ENCODE peak calls at places on chromosomes 1 and 21, in eight cellular contexts. P is astrocyte, B is ovary, Z is left lung, D is psoas muscle, T is A549, R is IMR-90, H is K562. A is an unnamed sample.

GRCh38 chr1:226128487-226129075 is 58.0 kb downstream of the ACBD3 start:
- DNase-seq in T (peak; percentile 36), B (no peak), Z (no peak), R (peak; percentile 51), H (no peak), D (no peak), P (peak; percentile 56), A (no peak)

GRCh38 chr1:61182049-61182448 is 99.7 kb downstream of the NFIA start:
- DNase-seq in D (no peak), T (peak; percentile 38), R (peak; percentile 65), P (peak; percentile 27), B (no peak), H (no peak), Z (no peak), A (no peak)

GRCh38 chr21:25283720-25284119 is 323.6 kb downstream of the MRPL39 start:
- DNase-seq in H (no peak), R (peak; percentile 56), B (no peak), T (peak; percentile 1), D (no peak), Z (no peak), P (peak; percentile 8), A (no peak)

GRCh38 chr1:227938911-227939790 is 8.6 kb downstream of the WNT9A start:
- DNase-seq in B (no peak), H (no peak), T (no peak), Z (peak; percentile 78), D (peak; percentile 39), R (no peak), P (no peak), A (peak; percentile 29)

GRCh38 chr1:170214117-170214979 is 68.6 kb downstream of the NTMT2 start:
- DNase-seq in H (no peak), B (no peak), P (peak; percentile 74), T (no peak), R (peak; percentile 28), D (no peak), Z (peak; percentile 24), A (no peak)

GRCh38 chr1:59815892-59816291 is 1.1 kb downstream of the HOOK1 start:
- DNase-seq in P (no peak), B (no peak), Z (no peak), D (no peak), T (no peak), H (no peak), R (no peak), A (no peak)

GRCh38 chr1:209080170-209080781 is 503.2 kb upstream of the CAMK1G start:
- DNase-seq in B (no peak), Z (no peak), R (no peak), H (no peak), P (peak; percentile 54), T (peak; percentile 59), D (no peak), A (no peak)

GRCh38 chr1:205247130-205247921 is 19.6 kb downstream of the TMCC2 start:
- DNase-seq in R (peak; percentile 61), D (peak; percentile 85), T (no peak), H (peak; percentile 46), P (no peak), Z (no peak), B (peak; percentile 69), A (peak; percentile 85)

GRCh38 chr1:24898909-24899439 is 31.1 kb downstream of the RUNX3 start:
- DNase-seq in B (no peak), T (no peak), P (no peak), R (no peak), H (no peak), Z (peak; percentile 20), D (no peak), A (no peak)

DNA sequence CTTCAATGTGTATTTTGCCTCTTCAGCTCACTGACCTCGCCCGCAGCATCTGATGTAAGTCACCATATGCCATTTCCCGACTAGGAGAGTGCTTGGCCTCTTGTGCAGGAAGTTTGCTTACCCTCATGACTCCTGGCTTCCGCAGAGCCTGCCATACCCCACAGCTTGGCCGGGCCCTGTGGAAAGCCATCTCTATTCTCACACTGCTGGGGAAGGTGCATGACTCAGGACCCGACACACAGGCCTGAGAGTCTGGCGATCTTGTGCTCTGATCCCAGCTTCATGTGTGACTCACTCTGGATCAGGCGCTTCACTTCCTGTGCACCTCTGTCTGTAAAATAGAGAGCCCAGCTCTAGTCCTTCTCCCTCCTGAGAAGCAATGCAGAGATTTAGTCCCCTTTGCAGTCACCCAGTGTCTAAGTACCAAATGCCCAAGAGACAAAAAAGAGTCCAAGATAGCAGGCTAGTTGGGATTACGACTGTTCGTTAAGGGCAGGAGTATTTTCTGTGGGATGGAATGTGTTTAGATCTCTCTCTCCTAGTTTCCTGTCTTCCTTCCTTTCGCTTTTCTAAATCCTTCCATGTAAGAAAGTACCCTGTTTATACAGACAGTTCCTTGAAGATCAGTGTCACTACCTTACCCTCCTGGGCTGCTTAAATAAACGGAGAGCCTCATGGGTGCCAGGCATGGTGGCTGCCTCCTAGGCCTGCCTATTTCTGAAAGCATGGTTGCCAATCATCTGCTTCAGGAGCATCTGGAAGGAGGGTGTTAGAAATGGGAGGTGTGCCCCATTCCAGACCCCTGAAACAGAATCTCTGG is 62.8 kb upstream of the KIF26B start:
- DNase-seq in H (peak; percentile 77), T (peak; percentile 82), D (no peak), B (peak; percentile 15), Z (no peak), R (peak; percentile 99), P (peak; percentile 98), A (no peak)
- H3K27ac ChIP-seq in H (peak overlapping the region; percentile 37), T (peak overlapping the region; percentile 59), D (no peak overlapping the region), B (no peak overlapping the region), Z (peak overlapping the region; percentile 58), R (peak overlapping the region; percentile 75), P (peak overlapping the region; percentile 77), A (no peak overlapping the region)

DNA sequence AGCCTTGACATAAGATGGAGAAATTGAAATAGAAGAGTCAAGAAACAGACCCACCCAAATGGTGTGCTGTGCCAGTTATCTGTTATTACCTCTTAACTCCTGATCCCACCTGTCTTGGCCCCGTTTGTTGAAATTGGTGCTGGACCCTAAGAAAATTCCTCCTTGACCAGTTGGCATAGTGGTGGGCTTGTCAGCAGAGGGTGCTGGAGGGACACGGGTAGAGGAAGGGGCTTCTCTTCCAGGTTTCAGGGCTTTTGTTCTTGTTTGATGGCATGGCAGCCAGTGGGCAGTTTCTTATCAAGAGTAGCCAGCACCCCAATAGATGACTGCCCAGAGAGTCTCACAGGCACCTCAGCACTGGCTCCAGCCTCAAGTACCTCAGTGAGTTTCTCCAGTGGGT is 51.6 kb downstream of the PCBP3 start:
- DNase-seq in H (no peak), D (no peak), P (no peak), R (no peak), T (no peak), Z (no peak), B (no peak), A (no peak)
- TF ChIP-seq CTCF in H (peak; percentile 20), D (no peak), P (no peak), R (no peak), T (no peak), Z (no peak), B (no peak), A (no peak)

GRCh38 chr1:22283596-22283995 is 140.7 kb upstream of the WNT4 start:
- DNase-seq in B (no peak), T (no peak), D (no peak), H (no peak), R (no peak), Z (no peak), P (no peak), A (no peak)
- H3K4me3 ChIP-seq in B (no peak overlapping the region), T (no peak overlapping the region), D (no peak overlapping the region), H (no peak overlapping the region), R (no peak overlapping the region), Z (no peak overlapping the region), P (no peak overlapping the region), A (no peak overlapping the region)

DNA sequence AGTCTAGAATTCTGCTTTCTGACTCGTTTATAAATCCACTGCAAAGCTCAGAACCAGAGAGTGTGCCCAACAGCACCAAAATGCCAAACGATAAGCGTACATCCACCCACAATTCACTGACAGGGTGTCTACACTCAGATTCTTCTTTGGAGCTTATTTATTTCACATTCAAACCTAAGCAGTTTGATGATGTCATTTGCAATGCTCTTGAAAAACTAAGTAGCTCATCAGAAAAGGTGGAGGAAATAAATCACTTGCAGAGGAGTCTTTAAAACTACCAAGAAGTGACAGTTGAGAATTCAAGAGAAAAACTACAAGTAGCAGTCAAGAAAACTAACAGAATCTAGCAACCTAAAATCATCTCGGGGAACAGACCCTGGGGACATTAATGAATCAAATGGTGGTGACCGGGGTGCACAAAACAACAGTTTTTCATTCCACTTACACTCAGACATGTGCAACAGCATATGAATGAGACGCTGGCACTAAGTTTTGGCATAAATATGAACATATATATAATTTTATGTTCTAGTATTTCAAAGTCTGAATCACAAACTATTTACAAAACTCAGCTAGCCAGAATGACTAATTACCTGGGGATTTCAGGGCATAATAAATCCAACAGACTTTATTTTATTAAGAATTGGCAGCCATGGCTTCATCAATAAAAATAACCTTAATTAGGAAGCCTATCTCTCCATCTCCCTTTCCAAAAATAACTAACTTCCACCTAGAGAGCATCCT is 119.4 kb downstream of the SIPA1L2 start:
- DNase-seq in D (no peak), B (no peak), T (no peak), R (no peak), Z (no peak), H (no peak), P (no peak), A (no peak)
- H3K27ac ChIP-seq in D (peak overlapping the region; percentile 27), B (no peak overlapping the region), T (peak overlapping the region; percentile 23), R (no peak overlapping the region), Z (no peak overlapping the region), H (no peak overlapping the region), P (no peak overlapping the region), A (no peak overlapping the region)

DNA sequence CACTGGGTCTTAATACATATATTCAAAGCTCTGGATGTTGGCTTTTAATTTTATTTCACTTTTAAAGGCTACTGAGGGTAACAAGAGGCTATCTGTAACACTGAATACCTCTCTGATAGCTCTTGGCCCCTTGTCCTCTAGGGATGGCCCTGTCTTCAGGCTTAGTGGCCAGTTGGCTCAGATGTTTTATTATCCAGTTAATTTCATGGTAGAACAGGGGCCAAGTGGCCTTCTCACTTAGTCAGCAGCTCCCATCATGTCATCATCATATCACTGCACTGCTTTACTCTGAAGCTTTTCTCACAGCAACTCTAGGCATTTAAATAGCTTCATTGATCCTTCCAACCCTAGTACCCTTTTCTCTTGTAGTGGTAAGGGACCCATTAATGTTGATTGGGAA is 40.2 kb upstream of the MACF1 start:
- DNase-seq in P (no peak), D (no peak), R (no peak), T (no peak), H (no peak), B (no peak), Z (no peak), A (no peak)
- TF ChIP-seq CTCF in P (no peak), D (no peak), R (no peak), T (no peak), H (no peak), B (no peak), Z (no peak), A (no peak)